ENCODE peak calls at places on chromosomes 1 and 21, in five cellular contexts. One of them, this sample, is unnamed.

GRCh38 chr1:8554956-8555534 is 237.1 kb downstream of the SLC45A1 start:
- DNase-seq in lower lobe of right lung: no peak
- DNase-seq in ovary: peak
- DNase-seq in AG09319: no peak
- DNase-seq in GM10248: no peak
- DNase-seq in this sample: peak

GRCh38 chr1:18090636-18091035 is 17.0 kb upstream of the IGSF21 start:
- DNase-seq in AG09319: no peak
- DNase-seq in ovary: no peak
- DNase-seq in lower lobe of right lung: no peak
- DNase-seq in GM10248: no peak
- DNase-seq in this sample: no peak

GRCh38 chr21:31132574-31133242 is 94.4 kb upstream of the KRTAP19-8 start:
- DNase-seq in GM10248: no peak
- DNase-seq in AG09319: no peak
- DNase-seq in ovary: no peak
- DNase-seq in lower lobe of right lung: no peak
- DNase-seq in this sample: peak

GRCh38 chr21:43609501-43610340 is 49.6 kb downstream of the HSF2BP start:
- DNase-seq in ovary: peak
- DNase-seq in AG09319: no peak
- DNase-seq in GM10248: no peak
- DNase-seq in lower lobe of right lung: no peak
- DNase-seq in this sample: no peak

GRCh38 chr21:41425954-41426655 is at the start of gene MX1:
- DNase-seq in AG09319: peak
- DNase-seq in GM10248: peak
- DNase-seq in ovary: peak
- DNase-seq in lower lobe of right lung: peak
- DNase-seq in this sample: peak

GRCh38 chr1:116194592-116194991 is 83.4 kb downstream of the MAB21L3 start:
- DNase-seq in GM10248: no peak
- DNase-seq in lower lobe of right lung: no peak
- DNase-seq in ovary: no peak
- DNase-seq in AG09319: no peak
- DNase-seq in this sample: no peak

GRCh38 chr1:149848340-149848771 is 51.0 kb upstream of the BOLA1 start:
- DNase-seq in lower lobe of right lung: no peak
- DNase-seq in AG09319: no peak
- DNase-seq in GM10248: no peak
- DNase-seq in ovary: peak
- DNase-seq in this sample: no peak

GRCh38 chr21:44800971-44801467 is 601 bp downstream of the UBE2G2 start:
- DNase-seq in GM10248: peak
- DNase-seq in AG09319: no peak
- DNase-seq in lower lobe of right lung: no peak
- DNase-seq in ovary: no peak
- DNase-seq in this sample: peak

GRCh38 chr1:2787163-2787911 is 14.2 kb downstream of the TTC34 start:
- DNase-seq in GM10248: no peak
- DNase-seq in AG09319: no peak
- DNase-seq in ovary: peak
- DNase-seq in lower lobe of right lung: peak
- DNase-seq in this sample: no peak

GRCh38 chr1:25780318-25781129 is 19.5 kb upstream of the SELENON start:
- DNase-seq in ovary: peak
- DNase-seq in GM10248: no peak
- DNase-seq in AG09319: no peak
- DNase-seq in lower lobe of right lung: no peak
- DNase-seq in this sample: no peak

GRCh38 chr1:184626076-184627011 is 128.3 kb downstream of the EDEM3 start:
- DNase-seq in lower lobe of right lung: no peak
- DNase-seq in GM10248: no peak
- DNase-seq in ovary: peak
- DNase-seq in AG09319: no peak
- DNase-seq in this sample: no peak

GRCh38 chr1:97654866-97655265 is 266.0 kb downstream of the DPYD start:
- DNase-seq in ovary: no peak
- DNase-seq in AG09319: no peak
- DNase-seq in GM10248: no peak
- DNase-seq in lower lobe of right lung: no peak
- DNase-seq in this sample: no peak

GRCh38 chr1:109933856-109934711 is 23.4 kb downstream of the CSF1 start:
- DNase-seq in AG09319: no peak
- DNase-seq in GM10248: no peak
- DNase-seq in lower lobe of right lung: no peak
- DNase-seq in ovary: no peak
- DNase-seq in this sample: peak
- TF ChIP-seq CTCF in AG09319: no peak
- TF ChIP-seq CTCF in GM10248: no peak
- TF ChIP-seq CTCF in lower lobe of right lung: no peak
- TF ChIP-seq CTCF in ovary: no peak
- TF ChIP-seq CTCF in this sample: no peak

DNA sequence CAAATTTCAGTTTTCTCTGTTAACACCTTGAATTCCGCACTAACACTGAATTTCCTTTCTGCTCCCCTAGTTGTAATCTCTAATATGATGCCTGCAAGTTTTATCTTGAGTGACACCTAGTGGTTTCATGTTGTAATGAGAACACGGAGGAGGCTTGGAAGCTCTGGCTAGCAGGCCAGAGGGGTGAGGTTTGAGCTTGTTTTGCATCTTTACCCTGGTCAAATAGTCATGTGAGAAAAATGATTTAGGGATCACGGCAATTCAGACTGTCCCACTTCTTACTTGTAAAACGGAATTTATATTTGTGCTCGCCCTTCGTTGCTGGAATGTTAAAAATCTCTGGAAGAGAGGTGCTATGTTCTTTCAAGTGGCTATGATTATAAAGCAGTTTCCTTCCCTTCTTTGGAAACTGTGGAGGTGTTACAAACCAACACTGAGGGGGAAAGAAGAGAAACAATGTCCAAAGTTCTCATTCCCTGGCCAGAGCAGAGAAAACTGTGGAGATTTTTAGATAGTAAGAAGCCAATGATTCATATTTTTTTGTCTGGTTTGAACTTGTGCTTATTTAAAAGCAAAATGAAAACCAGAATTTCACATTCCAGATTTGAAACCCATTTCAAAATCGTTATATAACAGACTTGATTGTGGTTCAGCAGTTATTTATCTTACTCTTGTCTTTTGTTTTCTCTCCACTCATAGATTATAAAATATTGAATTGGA is 5.3 kb upstream of the MROH9 start:
- DNase-seq in AG09319: peak
- DNase-seq in GM10248: peak
- DNase-seq in lower lobe of right lung: no peak
- DNase-seq in ovary: peak
- DNase-seq in this sample: peak
- TF ChIP-seq CTCF in AG09319: peak
- TF ChIP-seq CTCF in GM10248: peak
- TF ChIP-seq CTCF in lower lobe of right lung: peak
- TF ChIP-seq CTCF in ovary: no peak
- TF ChIP-seq CTCF in this sample: peak

DNA sequence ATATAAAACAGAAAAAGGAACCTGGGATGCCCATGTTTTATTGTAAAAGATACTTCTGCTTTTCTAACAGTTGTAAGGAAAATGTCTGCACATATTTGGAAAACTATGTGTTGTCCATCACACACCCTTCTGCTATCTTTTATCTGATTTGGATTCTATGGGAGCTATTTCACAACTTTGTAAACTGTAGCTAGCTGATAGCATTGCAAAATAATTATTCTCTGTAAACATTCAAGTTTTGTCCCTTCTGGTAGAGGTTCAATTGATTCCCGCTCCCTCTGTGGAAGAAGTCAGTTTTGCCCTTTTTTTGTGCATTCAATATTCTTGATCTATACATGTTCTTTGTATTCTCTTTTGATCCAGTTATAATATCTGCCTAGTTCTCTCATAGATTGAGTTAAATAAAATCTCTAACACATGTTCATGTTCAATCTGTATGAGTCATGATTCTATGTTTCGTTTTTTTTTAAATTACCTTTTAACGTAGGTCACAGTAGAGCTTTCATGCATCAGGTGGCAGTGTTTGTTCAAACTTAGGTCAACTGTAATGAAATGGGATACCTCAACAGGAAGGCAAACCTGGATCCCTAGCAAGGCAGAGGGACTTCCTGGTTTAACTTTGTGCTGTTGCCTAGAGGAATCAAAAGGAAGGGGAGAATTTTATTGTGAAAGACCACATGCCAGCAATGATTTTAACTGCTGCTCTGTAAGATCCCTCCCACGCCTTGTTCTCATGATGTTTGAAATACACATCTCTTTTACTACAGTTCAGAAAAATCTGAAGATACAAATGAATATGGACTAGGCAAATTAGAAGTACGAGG is 26.0 kb upstream of the BCL9 start:
- DNase-seq in ovary: no peak
- DNase-seq in AG09319: no peak
- DNase-seq in GM10248: no peak
- DNase-seq in lower lobe of right lung: no peak
- DNase-seq in this sample: peak
- TF ChIP-seq CTCF in ovary: no peak
- TF ChIP-seq CTCF in AG09319: no peak
- TF ChIP-seq CTCF in GM10248: no peak
- TF ChIP-seq CTCF in lower lobe of right lung: no peak
- TF ChIP-seq CTCF in this sample: no peak

GRCh38 chr1:91018006-91018405 is 3.8 kb downstream of the ZNF644 start:
- DNase-seq in lower lobe of right lung: no peak
- DNase-seq in AG09319: no peak
- DNase-seq in ovary: no peak
- DNase-seq in GM10248: no peak
- DNase-seq in this sample: no peak
- TF ChIP-seq CTCF in lower lobe of right lung: peak
- TF ChIP-seq CTCF in AG09319: peak
- TF ChIP-seq CTCF in ovary: no peak
- TF ChIP-seq CTCF in GM10248: peak
- TF ChIP-seq CTCF in this sample: no peak

DNA sequence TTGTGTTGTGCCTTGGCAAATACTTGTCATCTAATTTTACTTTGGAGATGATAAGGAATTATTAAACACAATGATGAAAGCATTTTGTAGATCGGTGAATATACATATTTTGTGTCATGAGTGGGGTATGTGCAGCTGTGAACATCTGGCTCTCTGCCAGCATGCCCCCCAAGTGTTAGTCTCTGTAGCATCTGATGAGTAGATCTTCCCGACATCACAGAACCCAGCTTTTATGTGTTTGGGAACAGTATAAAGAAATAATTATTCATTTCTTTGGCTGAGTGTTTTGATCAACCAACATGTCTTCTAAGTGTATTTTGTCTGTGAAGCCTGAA is 4.5 kb upstream of the CTNNBIP1 start:
- DNase-seq in GM10248: no peak
- DNase-seq in ovary: no peak
- DNase-seq in lower lobe of right lung: no peak
- DNase-seq in AG09319: no peak
- DNase-seq in this sample: no peak
- TF ChIP-seq CTCF in GM10248: no peak
- TF ChIP-seq CTCF in ovary: no peak
- TF ChIP-seq CTCF in lower lobe of right lung: no peak
- TF ChIP-seq CTCF in AG09319: no peak
- TF ChIP-seq CTCF in this sample: no peak

DNA sequence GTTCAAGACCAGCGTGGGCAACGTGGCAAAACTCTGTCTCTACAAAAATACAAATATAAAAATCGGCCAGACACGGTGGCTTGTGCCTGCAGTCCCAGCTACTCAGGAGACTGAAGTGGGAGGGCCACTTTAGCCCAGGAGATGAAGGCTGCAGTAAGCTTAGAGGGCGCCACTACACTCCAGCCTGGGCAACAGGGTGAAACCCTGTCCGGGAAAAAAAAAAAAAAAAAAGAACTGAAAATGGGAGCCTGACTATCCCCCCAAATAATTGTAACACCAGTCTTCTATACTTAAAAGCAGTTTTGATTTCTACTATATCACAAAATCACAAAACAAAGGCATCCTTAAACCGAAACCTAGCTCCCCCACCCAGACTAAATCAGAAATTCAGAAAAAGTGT is 60.3 kb downstream of the CDC42BPA start:
- DNase-seq in AG09319: no peak
- DNase-seq in ovary: no peak
- DNase-seq in GM10248: no peak
- DNase-seq in lower lobe of right lung: no peak
- DNase-seq in this sample: no peak
- TF ChIP-seq CTCF in AG09319: no peak
- TF ChIP-seq CTCF in ovary: no peak
- TF ChIP-seq CTCF in GM10248: no peak
- TF ChIP-seq CTCF in lower lobe of right lung: no peak
- TF ChIP-seq CTCF in this sample: no peak

GRCh38 chr1:155000725-155001437 is 1.7 kb upstream of the ZBTB7B start:
- DNase-seq in ovary: peak
- DNase-seq in lower lobe of right lung: peak
- DNase-seq in GM10248: peak
- DNase-seq in AG09319: no peak
- DNase-seq in this sample: peak
- TF ChIP-seq CTCF in ovary: no peak
- TF ChIP-seq CTCF in lower lobe of right lung: no peak
- TF ChIP-seq CTCF in GM10248: no peak
- TF ChIP-seq CTCF in AG09319: no peak
- TF ChIP-seq CTCF in this sample: no peak

GRCh38 chr1:95287078-95287477 is 53.1 kb downstream of the RWDD3 start:
- DNase-seq in lower lobe of right lung: no peak
- DNase-seq in GM10248: no peak
- DNase-seq in ovary: no peak
- DNase-seq in AG09319: no peak
- DNase-seq in this sample: peak
- TF ChIP-seq CTCF in lower lobe of right lung: no peak
- TF ChIP-seq CTCF in GM10248: no peak
- TF ChIP-seq CTCF in ovary: no peak
- TF ChIP-seq CTCF in AG09319: no peak
- TF ChIP-seq CTCF in this sample: no peak

DNA sequence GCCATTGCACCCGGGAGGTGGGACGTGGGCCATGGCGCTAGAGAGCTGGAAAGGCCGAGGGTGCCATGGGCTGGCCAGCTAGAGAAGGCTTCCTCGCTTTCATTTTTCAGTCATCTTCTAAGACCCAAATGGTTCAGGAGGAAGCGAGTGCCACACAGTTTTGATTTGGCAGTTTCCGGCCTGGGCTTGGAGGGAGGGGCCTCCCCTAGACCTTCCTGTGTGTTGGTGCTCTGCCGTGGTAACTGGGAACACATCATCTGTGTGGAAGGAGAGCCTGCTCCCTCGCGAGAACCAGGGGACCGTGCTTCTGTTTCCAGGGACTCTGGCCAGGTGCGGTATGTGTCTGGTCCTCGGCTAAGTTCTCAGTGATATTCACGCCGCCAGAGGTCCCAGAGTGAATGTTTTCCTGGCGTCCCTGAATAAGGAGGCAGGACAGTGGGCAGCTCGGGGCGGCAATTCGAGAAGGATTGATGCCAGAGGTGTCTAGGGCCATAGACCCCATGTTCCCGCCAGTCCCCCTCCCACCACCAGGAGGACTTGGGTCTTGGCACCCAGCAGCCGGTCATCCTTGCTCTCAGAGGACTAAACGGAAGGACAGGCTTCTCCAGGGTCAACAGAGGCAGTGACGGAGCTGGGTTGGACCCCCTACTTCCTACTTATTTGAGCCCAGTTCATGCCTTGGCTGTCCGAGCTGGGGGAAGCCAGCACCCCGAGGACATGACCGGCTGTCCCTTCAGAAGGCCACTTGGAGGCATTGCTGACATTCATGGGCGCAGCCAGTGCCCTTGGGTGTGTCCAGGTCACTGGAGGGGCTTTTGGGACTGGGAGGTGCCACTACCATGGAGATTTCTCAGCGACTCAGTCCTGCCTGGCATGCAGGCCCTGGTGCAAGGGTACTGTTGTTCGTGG is 2.7 kb upstream of the NPHP4 start:
- DNase-seq in GM10248: peak
- DNase-seq in AG09319: no peak
- DNase-seq in lower lobe of right lung: peak
- DNase-seq in ovary: no peak
- DNase-seq in this sample: peak
- TF ChIP-seq CTCF in GM10248: no peak
- TF ChIP-seq CTCF in AG09319: no peak
- TF ChIP-seq CTCF in lower lobe of right lung: no peak
- TF ChIP-seq CTCF in ovary: no peak
- TF ChIP-seq CTCF in this sample: peak

This sample was measured in activated CD8-positive, alpha-beta T cell treated with anti-CD3 and anti-CD28 coated beads for 36 hours.